ENCODE peak calls at places on chromosome 4, in seven cellular contexts. I, Z, S, U, B, M and D are unnamed samples.

GRCh38 chr4:24686866-24687672 is 102.7 kb upstream of the DHX15 start:
- DNase-seq in I (no peak), Z (peak; percentile 6), S (peak; percentile 27), U (peak; percentile 67), B (peak; percentile 54), M (no peak), D (peak; percentile 26)

GRCh38 chr4:77309496-77309895 is 152.5 kb downstream of the CCNG2 start:
- DNase-seq in I (no peak), Z (no peak), S (no peak), U (no peak), B (no peak), M (no peak), D (no peak)

GRCh38 chr4:3313139-3313538 is 20.3 kb downstream of the RGS12 start:
- DNase-seq in I (no peak), Z (no peak), S (no peak), U (no peak), B (no peak), M (no peak), D (no peak)

GRCh38 chr4:183096276-183096965 is 2.6 kb upstream of the WWC2 start:
- DNase-seq in I (no peak), Z (no peak), S (no peak), U (no peak), B (no peak), M (no peak), D (no peak)

GRCh38 chr4:38184404-38184803 is 224.2 kb downstream of the PTTG2 start:
- DNase-seq in I (no peak), Z (no peak), S (no peak), U (no peak), B (no peak), M (no peak), D (peak; percentile 30)

GRCh38 chr4:141002323-141002805 is 130.9 kb downstream of the RNF150 start:
- DNase-seq in I (peak; percentile 42), Z (peak; percentile 70), S (no peak), U (no peak), B (no peak), M (no peak), D (peak; percentile 66)

GRCh38 chr4:147732516-147733193 is 767 bp downstream of the ARHGAP10 start:
- DNase-seq in I (no peak), Z (peak; percentile 60), S (no peak), U (peak; percentile 46), B (peak; percentile 33), M (no peak), D (peak; percentile 59)

GRCh38 chr4:8506373-8507250 is 66.0 kb downstream of the TRMT44 start:
- DNase-seq in I (peak; percentile 57), Z (peak; percentile 18), S (no peak), U (no peak), B (peak; percentile 21), M (peak; percentile 41), D (peak; percentile 90)

GRCh38 chr4:177123811-177124210 is 185.9 kb upstream of the NEIL3 start:
- DNase-seq in I (no peak), Z (no peak), S (no peak), U (no peak), B (no peak), M (no peak), D (no peak)

GRCh38 chr4:128285085-128286023 is 2.3 kb downstream of the PGRMC2 start:
- DNase-seq in I (no peak), Z (peak; percentile 34), S (peak; percentile 45), U (peak; percentile 44), B (peak; percentile 29), M (no peak), D (no peak)

DNA sequence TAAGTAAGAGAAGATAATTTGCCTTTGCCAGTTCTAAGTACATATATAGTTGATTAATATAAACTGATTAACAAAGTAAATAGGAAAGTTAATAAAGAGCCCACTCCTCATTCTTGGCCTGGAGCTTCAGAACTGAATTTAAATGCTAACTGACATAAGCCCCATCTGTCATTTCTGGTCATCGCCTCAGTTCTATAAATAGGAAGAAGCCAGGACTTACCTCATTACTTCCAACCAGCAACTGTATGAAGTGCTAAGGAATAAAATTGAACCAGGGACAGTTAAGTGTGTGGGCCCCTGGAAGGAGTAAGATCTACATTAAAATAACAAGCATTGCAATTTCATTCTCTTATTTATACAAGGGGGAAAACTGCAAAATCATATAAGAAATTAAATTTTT is 52.0 kb upstream of the PDLIM5 start:
- DNase-seq in I (no peak), Z (no peak), S (no peak), U (no peak), B (no peak), M (no peak), D (no peak)
- H3K4me3 ChIP-seq in I (no peak overlapping the region), Z (no peak overlapping the region), S (no peak overlapping the region), U (no peak overlapping the region), B (no peak overlapping the region), M (no peak overlapping the region), D (no peak overlapping the region)

GRCh38 chr4:175253184-175253902 is 335.2 kb downstream of the ADAM29 start:
- DNase-seq in I (no peak), Z (no peak), S (peak; percentile 11), U (no peak), B (no peak), M (no peak), D (peak; percentile 47)
- TF ChIP-seq CTCF in I (peak; percentile 38), Z (no peak), S (no peak), U (no peak), B (no peak), M (no peak), D (peak; percentile 60)

GRCh38 chr4:100175853-100176252 is 14.4 kb downstream of the DDIT4L start:
- DNase-seq in I (no peak), Z (no peak), S (no peak), U (no peak), B (no peak), M (no peak), D (no peak)
- H3K4me3 ChIP-seq in I (no peak overlapping the region), Z (no peak overlapping the region), S (no peak overlapping the region), U (no peak overlapping the region), B (no peak overlapping the region), M (no peak overlapping the region), D (no peak overlapping the region)

DNA sequence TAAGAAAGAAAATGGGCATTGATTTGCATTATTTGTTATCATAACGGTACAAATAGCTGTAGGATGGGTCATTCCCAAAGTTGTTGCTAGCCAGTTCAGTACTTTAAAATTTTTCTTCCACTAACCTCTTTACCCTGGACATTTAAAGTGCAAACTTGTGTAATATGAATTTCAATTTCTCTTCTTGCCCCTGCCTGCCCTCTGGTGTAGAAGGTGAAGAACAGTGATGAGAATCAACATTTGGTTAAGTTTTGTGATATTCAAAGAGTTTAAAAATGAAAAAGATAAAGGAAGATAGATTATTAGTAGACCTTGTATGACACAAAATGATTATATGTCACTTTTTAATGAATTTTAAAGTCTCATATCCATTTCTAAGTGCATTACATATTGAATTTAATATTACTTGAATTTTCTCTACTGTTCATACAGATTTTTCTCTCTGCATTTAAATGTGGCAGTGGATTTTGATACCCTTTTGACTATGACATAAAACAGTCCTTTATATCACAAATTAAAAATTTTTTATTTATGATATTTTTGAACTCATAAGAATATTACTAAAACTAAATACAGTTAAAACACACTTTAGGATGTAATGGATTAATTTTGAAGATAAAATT is 337.7 kb downstream of the BMPR1B start:
- DNase-seq in I (peak; percentile 31), Z (peak; percentile 66), S (peak; percentile 78), U (no peak), B (no peak), M (peak; percentile 43), D (peak; percentile 74)
- TF ChIP-seq CTCF in I (peak; percentile 66), Z (peak; percentile 60), S (peak; percentile 82), U (no peak), B (no peak), M (peak; percentile 66), D (peak; percentile 73)